ENCODE peak calls at places on chromosome 19, in six cellular contexts. M is fibroblast of pulmonary artery, G is endodermal cell, V is psoas muscle, C is choroid plexus epithelial cell, R is tibial artery. H is an unnamed sample.

GRCh38 chr19:41589371-41589770 is 13.4 kb downstream of the CEACAM21 start:
- DNase-seq in M (no peak), G (no peak), V (no peak), C (no peak), R (no peak), H (no peak)

GRCh38 chr19:32287811-32288227 is 57.6 kb upstream of the ZNF507 start:
- DNase-seq in M (peak; percentile 82), G (peak; percentile 92), V (peak; percentile 67), C (peak; percentile 85), R (peak; percentile 72), H (peak; percentile 43)

GRCh38 chr19:40806385-40807146 is 7.6 kb downstream of the EGLN2 start:
- DNase-seq in M (peak; percentile 99), G (peak; percentile 98), V (peak; percentile 84), C (peak; percentile 99), R (peak; percentile 91), H (peak; percentile 65)

GRCh38 chr19:34904846-34905527 is 21.7 kb upstream of the ZNF30 start:
- DNase-seq in M (no peak), G (peak; percentile 81), V (no peak), C (no peak), R (no peak), H (no peak)

GRCh38 chr19:7673995-7674667 is 2.8 kb upstream of the MCEMP1 start:
- DNase-seq in M (peak; percentile 55), G (peak; percentile 82), V (peak; percentile 63), C (peak; percentile 69), R (peak; percentile 68), H (peak; percentile 76)

GRCh38 chr19:23287620-23288019 is 37.4 kb upstream of the ZNF724 start:
- DNase-seq in M (no peak), G (no peak), V (no peak), C (no peak), R (no peak), H (no peak)

GRCh38 chr19:12527034-12527836 is 24.0 kb downstream of the ZNF564 start:
- DNase-seq in M (peak; percentile 55), G (no peak), V (no peak), C (peak; percentile 60), R (no peak), H (peak; percentile 34)

GRCh38 chr19:29324717-29325116 is 111.8 kb upstream of the UQCRFS1 start:
- DNase-seq in M (no peak), G (no peak), V (no peak), C (no peak), R (no peak), H (no peak)

GRCh38 chr19:52734340-52734892 is 428 bp downstream of the ZNF611 start:
- DNase-seq in M (peak; percentile 6), G (peak; percentile 69), V (no peak), C (peak; percentile 10), R (no peak), H (peak; percentile 15)

GRCh38 chr19:46613525-46613924 is 11.4 kb downstream of the PTGIR start:
- DNase-seq in M (no peak), G (peak; percentile 44), V (no peak), C (no peak), R (no peak), H (no peak)

GRCh38 chr19:40571005-40571318 is 5.7 kb upstream of the SHKBP1 start:
- DNase-seq in M (no peak), G (no peak), V (no peak), C (no peak), R (no peak), H (no peak)

DNA sequence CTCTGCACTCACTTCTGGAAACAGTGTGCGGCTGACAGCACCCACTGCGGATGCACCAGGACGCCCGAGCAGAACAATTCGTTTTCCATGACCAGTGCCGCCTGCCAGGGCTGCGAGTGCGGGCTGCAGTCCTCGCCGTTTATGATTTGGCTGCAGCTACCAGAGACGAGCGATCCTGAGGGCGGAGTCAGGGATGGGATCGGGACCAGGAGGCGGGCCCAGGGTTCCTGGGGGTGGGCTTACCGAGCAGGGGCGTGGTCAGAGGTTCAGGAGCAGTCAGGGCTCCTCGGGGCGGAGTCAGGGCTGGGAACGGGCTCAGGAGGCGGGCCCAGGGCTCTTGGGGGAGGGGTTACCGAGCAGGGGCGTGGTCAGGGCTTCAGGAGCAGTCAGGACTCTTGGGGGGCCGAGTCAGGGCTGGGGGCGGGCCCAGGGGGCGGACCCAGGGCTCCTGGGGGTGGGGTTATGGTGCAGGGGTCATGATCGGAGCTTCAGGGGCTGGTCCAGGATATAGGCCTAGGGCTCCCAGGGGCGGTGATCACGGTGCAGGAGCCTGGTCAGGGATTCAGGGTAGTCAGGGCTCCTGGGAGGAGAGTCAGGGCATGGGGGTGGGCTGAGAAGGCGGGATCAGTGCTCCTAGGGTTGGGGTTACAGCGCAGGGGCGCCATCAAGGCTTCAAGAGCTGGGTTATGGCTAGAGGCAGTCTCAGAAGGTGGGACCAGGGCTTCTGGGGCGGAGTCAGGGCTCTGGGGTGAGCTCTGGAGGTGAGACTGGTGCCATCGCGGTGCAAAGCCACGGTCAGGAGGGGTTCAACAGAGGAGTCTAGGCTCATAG is 1.7 kb downstream of the KLK4 start:
- DNase-seq in M (peak; percentile 13), G (peak; percentile 100), V (peak; percentile 19), C (peak; percentile 25), R (no peak), H (peak; percentile 29)
- TF ChIP-seq CTCF in M (no peak), G (no peak), V (no peak), C (no peak), R (no peak), H (no peak)

GRCh38 chr19:4090351-4091220 is 23.9 kb upstream of the ZBTB7A start:
- DNase-seq in M (no peak), G (no peak), V (no peak), C (no peak), R (no peak), H (no peak)

GRCh38 chr19:4088065-4088679 is 21.5 kb upstream of the ZBTB7A start:
- DNase-seq in M (no peak), G (no peak), V (no peak), C (no peak), R (no peak), H (no peak)

GRCh38 chr19:4089400-4089908 is 22.8 kb upstream of the ZBTB7A start:
- DNase-seq in M (no peak), G (no peak), V (no peak), C (no peak), R (no peak), H (no peak)

GRCh38 chr19:4089946-4090345 is 23.2 kb upstream of the ZBTB7A start:
- DNase-seq in M (no peak), G (no peak), V (no peak), C (no peak), R (no peak), H (no peak)

GRCh38 chr19:4088975-4089374 is 22.3 kb upstream of the ZBTB7A start:
- DNase-seq in M (no peak), G (no peak), V (no peak), C (no peak), R (no peak), H (no peak)
- TF ChIP-seq CTCF in M (no peak), G (no peak), V (no peak), C (no peak), R (no peak), H (no peak)

GRCh38 chr19:44072543-44073401 is 813 bp downstream of the ZNF284 start:
- DNase-seq in M (peak; percentile 7), G (no peak), V (no peak), C (peak; percentile 9), R (no peak), H (peak; percentile 6)
- TF ChIP-seq CTCF in M (no peak), G (no peak), V (no peak), C (no peak), R (no peak), H (no peak)

DNA sequence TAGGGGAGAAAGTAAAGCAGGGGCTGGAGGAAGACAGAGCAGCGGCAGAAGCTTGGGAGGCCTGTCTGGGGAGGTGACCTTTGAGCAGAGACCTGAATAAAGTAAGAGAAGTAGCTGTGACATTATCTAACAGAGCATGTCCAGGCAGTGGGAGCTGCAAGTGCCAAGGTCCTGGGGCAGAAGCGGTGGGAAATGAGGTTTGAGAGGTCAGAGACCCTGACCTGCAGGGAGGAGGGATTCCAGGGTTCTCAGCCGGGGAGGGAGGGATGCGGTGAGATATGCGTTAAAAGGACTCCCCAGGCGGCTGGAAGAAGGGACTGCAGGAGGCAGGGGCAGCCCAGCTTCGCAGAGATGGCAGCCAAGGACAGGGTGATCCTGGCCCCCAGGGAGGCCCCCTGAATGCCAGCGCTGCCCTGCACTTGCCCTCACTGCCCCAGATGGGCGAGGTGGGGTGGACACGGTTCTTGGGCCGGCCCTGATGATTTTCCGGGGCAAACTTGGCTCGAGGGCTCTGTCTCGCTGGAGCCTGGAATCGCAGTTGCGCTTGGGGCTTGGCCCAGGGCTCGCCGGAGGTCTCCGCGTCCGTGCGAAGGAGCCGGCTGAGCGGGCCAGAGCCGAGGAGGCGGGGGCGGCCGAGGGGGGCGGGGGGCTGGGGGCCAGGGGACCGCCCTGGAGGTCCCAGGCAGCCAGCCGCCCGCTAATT is 3.2 kb downstream of the CRLF1 start:
- DNase-seq in M (peak; percentile 25), G (peak; percentile 81), V (peak; percentile 22), C (peak; percentile 31), R (no peak), H (no peak)
- TF ChIP-seq CTCF in M (peak; percentile 33), G (peak; percentile 65), V (no peak), C (peak; percentile 46), R (peak; percentile 28), H (no peak)

GRCh38 chr19:10431254-10431942 is 11.1 kb downstream of the PDE4A start:
- DNase-seq in M (no peak), G (peak; percentile 70), V (peak; percentile 53), C (no peak), R (peak; percentile 41), H (no peak)
- TF ChIP-seq CTCF in M (no peak), G (peak; percentile 28), V (no peak), C (no peak), R (no peak), H (no peak)

GRCh38 chr19:1244693-1245451 is 3.3 kb downstream of the ATP5F1D start:
- DNase-seq in M (no peak), G (no peak), V (peak; percentile 85), C (no peak), R (no peak), H (peak; percentile 51)
- TF ChIP-seq CTCF in M (no peak), G (no peak), V (no peak), C (no peak), R (no peak), H (no peak)